ENCODE peak calls at places on chromosomes 5 and 9, in six cellular contexts. One of them, this sample, is unnamed.

GRCh38 chr9:128257086-128257825 is 18.6 kb downstream of the GOLGA2 start:
- DNase-seq in psoas muscle: no peak
- DNase-seq in uterus: no peak
- DNase-seq in ovary: no peak
- DNase-seq in right lobe of liver: no peak
- DNase-seq in OCI-LY7: no peak
- DNase-seq in this sample: no peak

GRCh38 chr5:132777209-132778069 is at the start of gene SEPTIN8:
- DNase-seq in psoas muscle: peak; percentile 78
- DNase-seq in uterus: peak; percentile 70
- DNase-seq in ovary: peak; percentile 73
- DNase-seq in right lobe of liver: peak; percentile 60
- DNase-seq in OCI-LY7: peak; percentile 31
- DNase-seq in this sample: peak; percentile 66

GRCh38 chr9:130167927-130168326 is 4.3 kb upstream of the NCS1 start:
- DNase-seq in psoas muscle: no peak
- DNase-seq in uterus: no peak
- DNase-seq in ovary: no peak
- DNase-seq in right lobe of liver: no peak
- DNase-seq in OCI-LY7: no peak
- DNase-seq in this sample: no peak

GRCh38 chr5:93249651-93250289 is 331.2 kb downstream of the NR2F1-AS1 start:
- DNase-seq in psoas muscle: peak; percentile 35
- DNase-seq in uterus: no peak
- DNase-seq in ovary: no peak
- DNase-seq in right lobe of liver: no peak
- DNase-seq in OCI-LY7: no peak
- DNase-seq in this sample: no peak

GRCh38 chr5:143209881-143210395 is 193.5 kb downstream of the NR3C1 start:
- DNase-seq in psoas muscle: no peak
- DNase-seq in uterus: no peak
- DNase-seq in ovary: no peak
- DNase-seq in right lobe of liver: no peak
- DNase-seq in OCI-LY7: no peak
- DNase-seq in this sample: no peak

GRCh38 chr5:132498152-132498551 is 7.6 kb upstream of the IRF1 start:
- DNase-seq in psoas muscle: peak; percentile 69
- DNase-seq in uterus: peak; percentile 54
- DNase-seq in ovary: peak; percentile 53
- DNase-seq in right lobe of liver: peak; percentile 87
- DNase-seq in OCI-LY7: no peak
- DNase-seq in this sample: peak; percentile 69

GRCh38 chr9:14221558-14221957 is 92.4 kb downstream of the NFIB start:
- DNase-seq in psoas muscle: no peak
- DNase-seq in uterus: no peak
- DNase-seq in ovary: no peak
- DNase-seq in right lobe of liver: no peak
- DNase-seq in OCI-LY7: no peak
- DNase-seq in this sample: no peak

GRCh38 chr9:87556039-87556438 is 58.4 kb downstream of the DAPK1 start:
- DNase-seq in psoas muscle: no peak
- DNase-seq in uterus: no peak
- DNase-seq in ovary: no peak
- DNase-seq in right lobe of liver: no peak
- DNase-seq in OCI-LY7: peak; percentile 90
- DNase-seq in this sample: no peak

GRCh38 chr9:34545497-34545896 is 22.7 kb upstream of the ENHO start:
- DNase-seq in psoas muscle: no peak
- DNase-seq in uterus: no peak
- DNase-seq in ovary: no peak
- DNase-seq in right lobe of liver: no peak
- DNase-seq in OCI-LY7: no peak
- DNase-seq in this sample: no peak

GRCh38 chr9:134367796-134368490 is 41.7 kb downstream of the RXRA start:
- DNase-seq in psoas muscle: no peak
- DNase-seq in uterus: no peak
- DNase-seq in ovary: no peak
- DNase-seq in right lobe of liver: no peak
- DNase-seq in OCI-LY7: no peak
- DNase-seq in this sample: no peak

GRCh38 chr9:631596-631995 is 209.9 kb upstream of the DMRT1 start:
- DNase-seq in psoas muscle: no peak
- DNase-seq in uterus: no peak
- DNase-seq in ovary: no peak
- DNase-seq in right lobe of liver: no peak
- DNase-seq in OCI-LY7: no peak
- DNase-seq in this sample: no peak

GRCh38 chr9:88811511-88811910 is 179.8 kb upstream of the S1PR3 start:
- DNase-seq in psoas muscle: no peak
- DNase-seq in uterus: no peak
- DNase-seq in ovary: no peak
- DNase-seq in right lobe of liver: no peak
- DNase-seq in OCI-LY7: no peak
- DNase-seq in this sample: no peak

GRCh38 chr5:165630211-165630866 is 2124.9 kb downstream of the MAT2B start:
- DNase-seq in psoas muscle: no peak
- DNase-seq in uterus: no peak
- DNase-seq in ovary: no peak
- DNase-seq in right lobe of liver: peak; percentile 30
- DNase-seq in OCI-LY7: peak; percentile 29
- DNase-seq in this sample: peak; percentile 43

GRCh38 chr5:65012411-65012972 is 243.8 kb downstream of the CWC27 start:
- DNase-seq in psoas muscle: no peak
- DNase-seq in uterus: no peak
- DNase-seq in ovary: no peak
- DNase-seq in right lobe of liver: no peak
- DNase-seq in OCI-LY7: no peak
- DNase-seq in this sample: no peak

GRCh38 chr5:6788956-6789649 is 75.9 kb downstream of the TENT4A start:
- DNase-seq in psoas muscle: no peak
- DNase-seq in uterus: no peak
- DNase-seq in ovary: no peak
- DNase-seq in right lobe of liver: no peak
- DNase-seq in OCI-LY7: no peak
- DNase-seq in this sample: no peak

GRCh38 chr5:133664422-133664821 is 52.1 kb upstream of the FSTL4 start:
- DNase-seq in psoas muscle: no peak
- DNase-seq in uterus: no peak
- DNase-seq in ovary: no peak
- DNase-seq in right lobe of liver: no peak
- DNase-seq in OCI-LY7: no peak
- DNase-seq in this sample: no peak

GRCh38 chr5:173035904-173036707 is 20.0 kb upstream of the CREBRF start:
- DNase-seq in psoas muscle: no peak
- DNase-seq in uterus: no peak
- DNase-seq in ovary: no peak
- DNase-seq in right lobe of liver: no peak
- DNase-seq in OCI-LY7: peak; percentile 45
- DNase-seq in this sample: no peak

GRCh38 chr9:98806394-98807069 is 938 bp upstream of the GALNT12 start:
- DNase-seq in psoas muscle: no peak
- DNase-seq in uterus: no peak
- DNase-seq in ovary: no peak
- DNase-seq in right lobe of liver: no peak
- DNase-seq in OCI-LY7: peak; percentile 13
- DNase-seq in this sample: no peak

GRCh38 chr5:112574566-112574965 is 155.5 kb upstream of the EPB41L4A start:
- DNase-seq in psoas muscle: no peak
- DNase-seq in uterus: no peak
- DNase-seq in ovary: no peak
- DNase-seq in right lobe of liver: no peak
- DNase-seq in OCI-LY7: no peak
- DNase-seq in this sample: no peak

GRCh38 chr5:135050244-135050767 is 16.3 kb upstream of the PITX1 start:
- DNase-seq in psoas muscle: peak; percentile 40
- DNase-seq in uterus: no peak
- DNase-seq in ovary: no peak
- DNase-seq in right lobe of liver: no peak
- DNase-seq in OCI-LY7: no peak
- DNase-seq in this sample: peak; percentile 29

GRCh38 chr9:77606526-77606925 is 41.6 kb downstream of the GNA14 start:
- DNase-seq in psoas muscle: no peak
- DNase-seq in uterus: no peak
- DNase-seq in ovary: no peak
- DNase-seq in right lobe of liver: no peak
- DNase-seq in OCI-LY7: no peak
- DNase-seq in this sample: no peak

GRCh38 chr5:155631116-155631515 is 617.6 kb downstream of the KIF4B start:
- DNase-seq in psoas muscle: no peak
- DNase-seq in uterus: no peak
- DNase-seq in ovary: no peak
- DNase-seq in right lobe of liver: no peak
- DNase-seq in OCI-LY7: no peak
- DNase-seq in this sample: no peak

DNA sequence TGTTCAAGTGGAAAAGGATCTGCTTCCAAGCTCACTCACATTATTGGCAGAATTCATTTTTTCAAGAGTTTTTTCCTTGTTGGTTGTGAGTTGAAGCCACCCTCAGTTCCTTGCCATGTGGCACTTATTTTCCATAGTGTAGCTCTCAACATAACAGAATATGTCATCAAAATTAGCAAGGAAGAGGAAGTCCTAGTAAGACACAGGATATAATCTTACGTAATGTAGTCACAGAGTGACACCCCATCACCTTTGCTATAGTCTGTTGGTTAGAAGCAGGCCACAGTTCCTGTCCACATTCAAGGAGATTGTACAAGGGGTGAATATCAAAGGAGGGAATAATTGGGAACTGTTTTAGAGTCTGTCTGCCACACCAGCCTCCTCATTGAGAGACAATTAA is 15.7 kb downstream of the IRGM start:
- DNase-seq in psoas muscle: no peak
- DNase-seq in uterus: no peak
- DNase-seq in ovary: no peak
- DNase-seq in right lobe of liver: no peak
- DNase-seq in OCI-LY7: no peak
- DNase-seq in this sample: no peak
- H3K9me3 ChIP-seq in psoas muscle: peaks cover 12% of the 10 kb centered on the region
- H3K9me3 ChIP-seq in uterus: no peaks in the 10 kb centered on the region
- H3K9me3 ChIP-seq in ovary: no peaks in the 10 kb centered on the region
- H3K9me3 ChIP-seq in right lobe of liver: no peaks in the 10 kb centered on the region
- H3K9me3 ChIP-seq in OCI-LY7: no peaks in the 10 kb centered on the region
- H3K9me3 ChIP-seq in this sample: peaks cover 3% of the 10 kb centered on the region

GRCh38 chr9:108410161-108410560 is 445.6 kb downstream of the ACTL7B start:
- DNase-seq in psoas muscle: no peak
- DNase-seq in uterus: no peak
- DNase-seq in ovary: no peak
- DNase-seq in right lobe of liver: no peak
- DNase-seq in OCI-LY7: no peak
- DNase-seq in this sample: no peak
- TF ChIP-seq CTCF in psoas muscle: no peak
- TF ChIP-seq CTCF in uterus: no peak
- TF ChIP-seq CTCF in ovary: no peak
- TF ChIP-seq CTCF in right lobe of liver: no peak
- TF ChIP-seq CTCF in OCI-LY7: no peak
- TF ChIP-seq CTCF in this sample: no peak

GRCh38 chr5:2505217-2505616 is 246.3 kb downstream of the IRX2 start:
- DNase-seq in psoas muscle: no peak
- DNase-seq in uterus: no peak
- DNase-seq in ovary: no peak
- DNase-seq in right lobe of liver: no peak
- DNase-seq in OCI-LY7: no peak
- DNase-seq in this sample: no peak

GRCh38 chr5:2506603-2507002 is 244.9 kb downstream of the IRX2 start:
- DNase-seq in psoas muscle: no peak
- DNase-seq in uterus: no peak
- DNase-seq in ovary: no peak
- DNase-seq in right lobe of liver: no peak
- DNase-seq in OCI-LY7: no peak
- DNase-seq in this sample: no peak

GRCh38 chr5:2508514-2508913 is 243.0 kb downstream of the IRX2 start:
- DNase-seq in psoas muscle: no peak
- DNase-seq in uterus: no peak
- DNase-seq in ovary: no peak
- DNase-seq in right lobe of liver: no peak
- DNase-seq in OCI-LY7: no peak
- DNase-seq in this sample: no peak

GRCh38 chr5:2509527-2509926 is 241.9 kb downstream of the IRX2 start:
- DNase-seq in psoas muscle: no peak
- DNase-seq in uterus: no peak
- DNase-seq in ovary: no peak
- DNase-seq in right lobe of liver: no peak
- DNase-seq in OCI-LY7: no peak
- DNase-seq in this sample: no peak

DNA sequence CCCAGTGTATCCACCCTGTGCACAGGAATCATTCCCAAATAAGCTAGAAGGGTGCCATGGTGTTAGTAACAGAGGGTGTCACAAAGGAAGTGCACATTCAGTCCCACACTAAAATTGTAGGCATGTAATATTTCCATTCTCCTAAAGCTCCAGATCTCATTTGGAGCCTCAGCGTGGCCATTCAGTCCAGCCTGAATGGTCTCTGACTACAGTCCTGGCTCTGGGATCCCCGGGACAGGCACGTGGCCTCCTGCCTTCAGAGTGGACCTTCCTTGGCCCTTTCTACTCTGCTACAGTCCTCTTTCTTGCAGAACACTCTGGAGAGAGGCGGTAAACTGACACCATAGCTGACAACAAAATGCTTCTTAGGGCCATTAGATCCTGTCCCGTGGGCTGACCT is 243.9 kb downstream of the IRX2 start:
- DNase-seq in psoas muscle: no peak
- DNase-seq in uterus: no peak
- DNase-seq in ovary: no peak
- DNase-seq in right lobe of liver: no peak
- DNase-seq in OCI-LY7: no peak
- DNase-seq in this sample: no peak
- H3K4me1 ChIP-seq in psoas muscle: no peaks in the 10 kb centered on the region
- H3K4me1 ChIP-seq in uterus: no peaks in the 10 kb centered on the region
- H3K4me1 ChIP-seq in ovary: no peaks in the 10 kb centered on the region
- H3K4me1 ChIP-seq in right lobe of liver: no peaks in the 10 kb centered on the region
- H3K4me1 ChIP-seq in OCI-LY7: no peaks in the 10 kb centered on the region
- H3K4me1 ChIP-seq in this sample: no peaks in the 10 kb centered on the region

DNA sequence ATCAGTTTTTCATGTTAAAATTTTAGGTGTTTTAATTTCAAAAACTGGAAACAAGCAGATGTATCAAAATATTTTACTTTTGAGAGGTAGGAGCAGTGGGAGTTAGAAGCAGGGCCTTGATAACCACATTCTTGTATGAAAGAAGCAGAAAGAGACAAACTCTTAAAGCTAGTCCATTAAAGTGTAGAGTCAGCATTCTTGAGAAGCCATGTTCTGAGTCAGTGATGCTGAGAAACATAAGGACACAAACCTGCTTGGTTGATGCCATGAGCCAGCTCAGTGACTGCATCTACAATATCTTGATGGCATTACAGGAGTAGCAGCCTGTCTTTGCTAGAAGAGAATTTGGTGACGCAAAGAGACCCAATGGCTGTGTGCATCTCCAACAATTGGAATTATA is 826.1 kb upstream of the CTNND2 start:
- DNase-seq in psoas muscle: no peak
- DNase-seq in uterus: no peak
- DNase-seq in ovary: no peak
- DNase-seq in right lobe of liver: no peak
- DNase-seq in OCI-LY7: no peak
- DNase-seq in this sample: no peak
- H3K9me3 ChIP-seq in psoas muscle: peaks cover 14% of the 10 kb centered on the region
- H3K9me3 ChIP-seq in uterus: no peaks in the 10 kb centered on the region
- H3K9me3 ChIP-seq in ovary: no peaks in the 10 kb centered on the region
- H3K9me3 ChIP-seq in right lobe of liver: no peaks in the 10 kb centered on the region
- H3K9me3 ChIP-seq in OCI-LY7: peaks cover 14% of the 10 kb centered on the region
- H3K9me3 ChIP-seq in this sample: peaks cover 44% of the 10 kb centered on the region